ENCODE peak calls at places on chromosomes 7 and 10, in six cellular contexts. One of them, this sample, is unnamed.

GRCh38 chr10:12042409-12042796 is 206 bp downstream of the UPF2 start:
- DNase-seq in HepG2: no peak
- DNase-seq in H1: no peak
- DNase-seq in stomach: peak
- DNase-seq in esophagus muscularis mucosa: no peak
- DNase-seq in ovary: peak
- DNase-seq in this sample: peak

GRCh38 chr10:11678074-11678793 is 63.9 kb upstream of the ECHDC3 start:
- DNase-seq in esophagus muscularis mucosa: no peak
- DNase-seq in HepG2: peak
- DNase-seq in ovary: no peak
- DNase-seq in stomach: peak
- DNase-seq in H1: no peak
- DNase-seq in this sample: peak

GRCh38 chr7:28596245-28596935 is 184.1 kb downstream of the CREB5 start:
- DNase-seq in H1: no peak
- DNase-seq in esophagus muscularis mucosa: no peak
- DNase-seq in ovary: no peak
- DNase-seq in HepG2: peak
- DNase-seq in stomach: no peak
- DNase-seq in this sample: no peak

GRCh38 chr7:87316846-87317545 is 28.5 kb upstream of the CROT start:
- DNase-seq in stomach: no peak
- DNase-seq in esophagus muscularis mucosa: no peak
- DNase-seq in HepG2: peak
- DNase-seq in H1: no peak
- DNase-seq in ovary: no peak
- DNase-seq in this sample: no peak

GRCh38 chr10:1632141-1632540 is 105.2 kb downstream of the ADARB2 start:
- DNase-seq in esophagus muscularis mucosa: no peak
- DNase-seq in stomach: no peak
- DNase-seq in H1: no peak
- DNase-seq in HepG2: no peak
- DNase-seq in ovary: no peak
- DNase-seq in this sample: no peak

GRCh38 chr7:107858280-107858679 is 32.7 kb upstream of the DLD start:
- DNase-seq in esophagus muscularis mucosa: no peak
- DNase-seq in ovary: no peak
- DNase-seq in HepG2: no peak
- DNase-seq in H1: no peak
- DNase-seq in stomach: no peak
- DNase-seq in this sample: no peak

GRCh38 chr7:155431711-155432110 is 26.2 kb upstream of the EN2 start:
- DNase-seq in H1: no peak
- DNase-seq in HepG2: no peak
- DNase-seq in ovary: no peak
- DNase-seq in esophagus muscularis mucosa: no peak
- DNase-seq in stomach: no peak
- DNase-seq in this sample: no peak

GRCh38 chr10:121747163-121747775 is 149.0 kb upstream of the FGFR2 start:
- DNase-seq in esophagus muscularis mucosa: no peak
- DNase-seq in HepG2: no peak
- DNase-seq in stomach: no peak
- DNase-seq in ovary: no peak
- DNase-seq in H1: no peak
- DNase-seq in this sample: no peak

GRCh38 chr7:144416341-144416740 is 12.8 kb upstream of the NOBOX start:
- DNase-seq in H1: no peak
- DNase-seq in esophagus muscularis mucosa: no peak
- DNase-seq in stomach: no peak
- DNase-seq in ovary: no peak
- DNase-seq in HepG2: no peak
- DNase-seq in this sample: no peak

GRCh38 chr7:121328508-121329459 is at the start of gene WNT16:
- DNase-seq in esophagus muscularis mucosa: no peak
- DNase-seq in ovary: no peak
- DNase-seq in stomach: no peak
- DNase-seq in HepG2: no peak
- DNase-seq in H1: peak
- DNase-seq in this sample: no peak

GRCh38 chr7:105003875-105004510 is 10.0 kb upstream of the KMT2E start:
- DNase-seq in esophagus muscularis mucosa: no peak
- DNase-seq in stomach: no peak
- DNase-seq in H1: no peak
- DNase-seq in ovary: no peak
- DNase-seq in HepG2: no peak
- DNase-seq in this sample: no peak

GRCh38 chr10:17616403-17617030 is 657 bp downstream of the HACD1 start:
- DNase-seq in HepG2: peak
- DNase-seq in H1: no peak
- DNase-seq in stomach: peak
- DNase-seq in esophagus muscularis mucosa: no peak
- DNase-seq in ovary: peak
- DNase-seq in this sample: peak

GRCh38 chr10:102534333-102534732 is 30.6 kb downstream of the SUFU start:
- DNase-seq in H1: no peak
- DNase-seq in esophagus muscularis mucosa: no peak
- DNase-seq in stomach: no peak
- DNase-seq in ovary: no peak
- DNase-seq in HepG2: no peak
- DNase-seq in this sample: no peak

GRCh38 chr7:9719303-9719702 is 1254.4 kb upstream of the PHF14 start:
- DNase-seq in stomach: no peak
- DNase-seq in esophagus muscularis mucosa: no peak
- DNase-seq in HepG2: no peak
- DNase-seq in H1: no peak
- DNase-seq in ovary: no peak
- DNase-seq in this sample: no peak

GRCh38 chr10:51001587-51001986 is 72.7 kb upstream of the PRKG1 start:
- DNase-seq in ovary: no peak
- DNase-seq in HepG2: no peak
- DNase-seq in H1: no peak
- DNase-seq in stomach: no peak
- DNase-seq in esophagus muscularis mucosa: no peak
- DNase-seq in this sample: no peak

GRCh38 chr7:37833107-37833817 is 15.1 kb upstream of the NME8 start:
- DNase-seq in esophagus muscularis mucosa: no peak
- DNase-seq in H1: no peak
- DNase-seq in HepG2: peak
- DNase-seq in ovary: peak
- DNase-seq in stomach: no peak
- DNase-seq in this sample: peak

GRCh38 chr7:34107306-34107705 is 202.0 kb downstream of the BMPER start:
- DNase-seq in stomach: no peak
- DNase-seq in esophagus muscularis mucosa: no peak
- DNase-seq in H1: no peak
- DNase-seq in ovary: peak
- DNase-seq in HepG2: no peak
- DNase-seq in this sample: no peak

GRCh38 chr7:74455933-74456332 is 2.2 kb downstream of the GTF2IRD1 start:
- DNase-seq in HepG2: no peak
- DNase-seq in esophagus muscularis mucosa: no peak
- DNase-seq in stomach: no peak
- DNase-seq in H1: no peak
- DNase-seq in ovary: no peak
- DNase-seq in this sample: no peak

GRCh38 chr7:43636093-43636492 is 53.2 kb downstream of the STK17A start:
- DNase-seq in HepG2: peak
- DNase-seq in H1: no peak
- DNase-seq in ovary: no peak
- DNase-seq in esophagus muscularis mucosa: no peak
- DNase-seq in stomach: no peak
- DNase-seq in this sample: no peak

GRCh38 chr7:132336797-132337196 is 239.5 kb downstream of the PLXNA4 start:
- DNase-seq in esophagus muscularis mucosa: no peak
- DNase-seq in HepG2: no peak
- DNase-seq in H1: no peak
- DNase-seq in ovary: no peak
- DNase-seq in stomach: no peak
- DNase-seq in this sample: no peak

GRCh38 chr7:151426486-151426905 is 13.4 kb downstream of the CRYGN start:
- DNase-seq in HepG2: no peak
- DNase-seq in H1: no peak
- DNase-seq in ovary: peak
- DNase-seq in esophagus muscularis mucosa: no peak
- DNase-seq in stomach: peak
- DNase-seq in this sample: peak

GRCh38 chr7:1533255-1533568 is 2.7 kb downstream of the MAFK start:
- DNase-seq in ovary: no peak
- DNase-seq in esophagus muscularis mucosa: no peak
- DNase-seq in stomach: no peak
- DNase-seq in H1: no peak
- DNase-seq in HepG2: no peak
- DNase-seq in this sample: no peak

GRCh38 chr10:62582804-62583208 is 208.6 kb downstream of the ZNF365 start:
- DNase-seq in stomach: peak
- DNase-seq in ovary: no peak
- DNase-seq in esophagus muscularis mucosa: peak
- DNase-seq in HepG2: no peak
- DNase-seq in H1: no peak
- DNase-seq in this sample: peak

GRCh38 chr10:79349072-79349491 is 1.8 kb downstream of the PPIF start:
- DNase-seq in H1: no peak
- DNase-seq in HepG2: no peak
- DNase-seq in stomach: no peak
- DNase-seq in ovary: no peak
- DNase-seq in esophagus muscularis mucosa: no peak
- DNase-seq in this sample: no peak

GRCh38 chr10:5402798-5403197 is 1.8 kb downstream of the TUBAL3 start:
- DNase-seq in esophagus muscularis mucosa: no peak
- DNase-seq in ovary: no peak
- DNase-seq in HepG2: no peak
- DNase-seq in stomach: no peak
- DNase-seq in H1: no peak
- DNase-seq in this sample: no peak

GRCh38 chr10:36880898-36881297 is 244.5 kb upstream of the ANKRD30A start:
- DNase-seq in HepG2: peak
- DNase-seq in esophagus muscularis mucosa: no peak
- DNase-seq in ovary: no peak
- DNase-seq in stomach: no peak
- DNase-seq in H1: no peak
- DNase-seq in this sample: no peak

GRCh38 chr7:46630031-46630430 is 709.0 kb upstream of the IGFBP3 start:
- DNase-seq in stomach: no peak
- DNase-seq in H1: no peak
- DNase-seq in ovary: no peak
- DNase-seq in esophagus muscularis mucosa: no peak
- DNase-seq in HepG2: no peak
- DNase-seq in this sample: no peak

GRCh38 chr10:127915324-127915723 is 8.4 kb downstream of the PTPRE start:
- DNase-seq in H1: no peak
- DNase-seq in ovary: no peak
- DNase-seq in esophagus muscularis mucosa: no peak
- DNase-seq in HepG2: no peak
- DNase-seq in stomach: no peak
- DNase-seq in this sample: no peak
- TF ChIP-seq EP300 in H1: no peak
- TF ChIP-seq EP300 in ovary: no peak
- TF ChIP-seq EP300 in esophagus muscularis mucosa: no peak
- TF ChIP-seq EP300 in HepG2: no peak
- TF ChIP-seq EP300 in stomach: no peak
- TF ChIP-seq EP300 in this sample: no peak

DNA sequence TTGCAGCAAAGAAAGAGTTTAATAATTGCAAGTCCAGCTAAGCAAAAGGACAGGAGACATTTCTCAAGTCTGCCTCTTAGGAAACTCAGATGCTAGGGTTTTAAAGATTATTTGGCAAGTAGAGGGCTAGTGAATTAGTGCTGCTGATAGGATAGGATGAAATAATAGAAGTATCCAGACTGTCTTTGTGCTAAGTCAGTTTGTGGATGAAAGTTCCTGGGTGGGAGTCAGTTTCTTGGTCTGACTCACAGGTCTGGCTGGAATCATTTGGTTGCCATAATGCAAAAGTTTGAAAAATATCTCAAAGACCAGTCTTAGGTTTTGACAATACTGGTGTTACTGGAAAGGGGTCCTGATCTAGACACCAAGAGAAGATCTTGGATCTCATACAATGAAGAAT is 42.6 kb upstream of the INHBA start:
- DNase-seq in stomach: no peak
- DNase-seq in HepG2: no peak
- DNase-seq in ovary: no peak
- DNase-seq in H1: no peak
- DNase-seq in esophagus muscularis mucosa: no peak
- DNase-seq in this sample: no peak
- TF ChIP-seq EP300 in stomach: no peak
- TF ChIP-seq EP300 in HepG2: no peak
- TF ChIP-seq EP300 in ovary: no peak
- TF ChIP-seq EP300 in H1: no peak
- TF ChIP-seq EP300 in esophagus muscularis mucosa: no peak
- TF ChIP-seq EP300 in this sample: no peak

GRCh38 chr10:100356067-100357017 is 9.3 kb downstream of the SCD start:
- DNase-seq in ovary: no peak
- DNase-seq in HepG2: no peak
- DNase-seq in esophagus muscularis mucosa: no peak
- DNase-seq in H1: no peak
- DNase-seq in stomach: no peak
- DNase-seq in this sample: no peak

GRCh38 chr10:100357073-100357858 is 10.2 kb downstream of the SCD start:
- DNase-seq in ovary: no peak
- DNase-seq in esophagus muscularis mucosa: no peak
- DNase-seq in stomach: no peak
- DNase-seq in HepG2: no peak
- DNase-seq in H1: no peak
- DNase-seq in this sample: no peak

GRCh38 chr10:100359529-100360150 is 12.6 kb downstream of the SCD start:
- DNase-seq in ovary: peak
- DNase-seq in HepG2: peak
- DNase-seq in esophagus muscularis mucosa: no peak
- DNase-seq in H1: no peak
- DNase-seq in stomach: no peak
- DNase-seq in this sample: no peak

GRCh38 chr10:100360234-100360633 is 13.2 kb downstream of the SCD start:
- DNase-seq in esophagus muscularis mucosa: no peak
- DNase-seq in H1: no peak
- DNase-seq in ovary: no peak
- DNase-seq in HepG2: no peak
- DNase-seq in stomach: no peak
- DNase-seq in this sample: no peak

GRCh38 chr10:100359030-100359432 is 12.0 kb downstream of the SCD start:
- DNase-seq in esophagus muscularis mucosa: no peak
- DNase-seq in HepG2: peak
- DNase-seq in stomach: no peak
- DNase-seq in H1: no peak
- DNase-seq in ovary: no peak
- DNase-seq in this sample: no peak
- TF ChIP-seq EP300 in esophagus muscularis mucosa: no peak
- TF ChIP-seq EP300 in HepG2: no peak
- TF ChIP-seq EP300 in stomach: no peak
- TF ChIP-seq EP300 in H1: no peak
- TF ChIP-seq EP300 in ovary: no peak
- TF ChIP-seq EP300 in this sample: no peak

DNA sequence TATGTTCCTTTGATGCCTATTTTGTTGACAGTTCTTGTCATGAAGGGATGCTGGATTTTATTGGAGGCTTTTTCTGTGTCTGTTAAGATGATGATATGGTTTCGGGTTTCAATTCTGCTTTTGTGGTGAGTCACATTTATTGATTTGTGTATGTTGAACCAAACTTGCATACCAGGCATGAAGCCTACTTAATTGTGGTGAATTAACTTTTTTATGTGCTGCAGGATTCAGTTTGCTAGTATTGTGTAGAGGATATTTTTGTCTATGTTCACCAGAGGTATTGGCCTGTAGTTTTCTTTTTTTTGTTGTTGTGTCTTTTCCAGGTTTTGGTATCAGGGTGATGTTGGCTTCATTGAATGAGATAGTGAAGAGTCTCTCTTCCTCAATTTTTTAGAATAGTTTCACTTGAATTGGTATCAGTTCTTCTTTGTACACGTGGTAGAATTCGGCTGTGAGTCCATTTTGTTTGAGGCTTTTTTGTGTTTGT is 345.9 kb downstream of the KIF20B start:
- DNase-seq in stomach: no peak
- DNase-seq in HepG2: no peak
- DNase-seq in H1: no peak
- DNase-seq in esophagus muscularis mucosa: no peak
- DNase-seq in ovary: no peak
- DNase-seq in this sample: no peak
- TF ChIP-seq EP300 in stomach: no peak
- TF ChIP-seq EP300 in HepG2: no peak
- TF ChIP-seq EP300 in H1: no peak
- TF ChIP-seq EP300 in esophagus muscularis mucosa: no peak
- TF ChIP-seq EP300 in ovary: no peak
- TF ChIP-seq EP300 in this sample: no peak